ENCODE peak calls at places on chromosomes 4 and X, in five cellular contexts. J is K562, L is IMR-90, F is A549, A is H1. U is an unnamed sample.

GRCh38 chr4:72582853-72583252 is 13.8 kb upstream of the ADAMTS3 start:
- DNase-seq in J (no peak), L (no peak), F (no peak), A (no peak), U (no peak)

GRCh38 chr4:114078636-114079035 is 99.2 kb upstream of the ARSJ start:
- DNase-seq in J (no peak), L (peak; percentile 9), F (no peak), A (no peak), U (no peak)

GRCh38 chrX:45517090-45517973 is 316.7 kb upstream of the DIPK2B start:
- DNase-seq in J (no peak), L (peak; percentile 83), F (no peak), A (no peak), U (peak; percentile 16)

GRCh38 chr4:6001965-6002833 is 16.0 kb downstream of the C4orf50 start:
- DNase-seq in J (no peak), L (no peak), F (no peak), A (no peak), U (no peak)

GRCh38 chr4:3485011-3485881 is 22.1 kb downstream of the DOK7 start:
- DNase-seq in J (no peak), L (no peak), F (no peak), A (no peak), U (no peak)

GRCh38 chr4:7872264-7872771 is 67.3 kb downstream of the AFAP1 start:
- DNase-seq in J (no peak), L (peak; percentile 98), F (no peak), A (no peak), U (no peak)

GRCh38 chr4:176969011-176969410 is 176.3 kb upstream of the VEGFC start:
- DNase-seq in J (no peak), L (no peak), F (no peak), A (no peak), U (no peak)

GRCh38 chr4:2930821-2931764 is 32.1 kb downstream of the NOP14 start:
- DNase-seq in J (no peak), L (no peak), F (no peak), A (no peak), U (no peak)

GRCh38 chr4:84804126-84804525 is 162.4 kb downstream of the WDFY3 start:
- DNase-seq in J (no peak), L (peak; percentile 61), F (no peak), A (no peak), U (no peak)

GRCh38 chr4:104631000-104631399 is 136.3 kb upstream of the CXXC4 start:
- DNase-seq in J (no peak), L (no peak), F (no peak), A (no peak), U (no peak)

GRCh38 chr4:30726090-30726668 is 6.0 kb downstream of the PCDH7 start:
- DNase-seq in J (no peak), L (no peak), F (no peak), A (no peak), U (no peak)

GRCh38 chr4:185379326-185380295 is 16.1 kb downstream of the LRP2BP start:
- DNase-seq in J (no peak), L (no peak), F (no peak), A (no peak), U (no peak)

GRCh38 chr4:57424231-57424897 is 314.2 kb upstream of the IGFBP7 start:
- DNase-seq in J (no peak), L (peak; percentile 14), F (no peak), A (no peak), U (no peak)

GRCh38 chrX:106898462-106898861 is 4.7 kb downstream of the RIPPLY1 start:
- DNase-seq in J (peak; percentile 34), L (peak; percentile 53), F (peak; percentile 42), A (no peak), U (peak; percentile 80)

GRCh38 chr4:149901128-149901527 is 85.5 kb upstream of the IQCM start:
- DNase-seq in J (no peak), L (no peak), F (no peak), A (no peak), U (no peak)

GRCh38 chrX:115449742-115450141 is 111.2 kb upstream of the PLS3 start:
- DNase-seq in J (no peak), L (no peak), F (no peak), A (no peak), U (peak; percentile 39)

GRCh38 chrX:50073601-50074000 is 127.2 kb downstream of the AKAP4 start:
- DNase-seq in J (no peak), L (no peak), F (no peak), A (no peak), U (no peak)

GRCh38 chrX:38335382-38335781 is 8.1 kb upstream of the RPGR start:
- DNase-seq in J (no peak), L (no peak), F (no peak), A (no peak), U (no peak)

GRCh38 chr4:113028074-113028473 is 21.4 kb upstream of the ANK2 start:
- DNase-seq in J (no peak), L (no peak), F (no peak), A (no peak), U (no peak)

GRCh38 chrX:153334654-153335295 is 822 bp downstream of the ZNF275 start:
- DNase-seq in J (no peak), L (no peak), F (no peak), A (no peak), U (no peak)

GRCh38 chrX:119071381-119071780 is 1.4 kb upstream of the CT47C1 start:
- DNase-seq in J (no peak), L (no peak), F (no peak), A (no peak), U (no peak)

GRCh38 chrX:53251307-53251706 is 26.3 kb upstream of the KDM5C start:
- DNase-seq in J (no peak), L (peak; percentile 55), F (no peak), A (no peak), U (no peak)

GRCh38 chrX:69496143-69496542 is 8.0 kb upstream of the NALF2 start:
- DNase-seq in J (no peak), L (no peak), F (no peak), A (no peak), U (no peak)

GRCh38 chr4:8771666-8772065 is 100.0 kb downstream of the HMX1 start:
- DNase-seq in J (no peak), L (no peak), F (no peak), A (no peak), U (no peak)

GRCh38 chr4:111454961-111455360 is 690.3 kb upstream of the FAM241A start:
- DNase-seq in J (no peak), L (no peak), F (no peak), A (peak; percentile 23), U (peak; percentile 45)

GRCh38 chrX:16754019-16754418 is 32.2 kb upstream of the TXLNG start:
- DNase-seq in J (no peak), L (no peak), F (no peak), A (no peak), U (no peak)

GRCh38 chrX:150873616-150874015 is 24.9 kb downstream of the CD99L2 start:
- DNase-seq in J (no peak), L (peak; percentile 44), F (no peak), A (no peak), U (no peak)

GRCh38 chr4:104123021-104123420 is 371.7 kb downstream of the CXXC4 start:
- DNase-seq in J (no peak), L (no peak), F (no peak), A (no peak), U (no peak)

GRCh38 chrX:134821370-134821769 is 163.1 kb upstream of the PLAC1 start:
- DNase-seq in J (no peak), L (peak; percentile 73), F (no peak), A (no peak), U (no peak)

DNA sequence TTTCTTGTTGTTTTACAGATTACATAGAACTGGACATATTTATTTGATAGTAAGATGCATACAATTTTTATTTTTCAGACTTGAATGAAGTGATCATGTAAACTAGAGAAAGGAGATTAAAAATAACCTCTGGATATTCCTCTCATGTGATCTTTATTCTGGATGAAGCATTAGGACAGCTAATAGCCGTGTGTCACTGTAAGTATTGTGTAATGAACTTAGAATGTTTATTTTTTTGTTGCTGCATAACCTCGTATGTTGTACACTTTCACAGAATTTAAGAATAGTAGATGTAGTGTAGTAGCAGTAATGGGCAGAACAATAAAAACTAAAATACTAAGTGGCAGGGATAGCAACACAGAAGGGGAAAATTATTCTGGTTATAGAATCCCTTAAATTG is 2094.5 kb upstream of the TENM3 start:
- DNase-seq in J (no peak), L (peak; percentile 20), F (no peak), A (no peak), U (no peak)
- TF ChIP-seq MAFK in J (no peak), L (no peak), F (no peak), A (no peak), U (no peak)

GRCh38 chr4:132346016-132346415 is 803.1 kb upstream of the PCDH10 start:
- DNase-seq in J (no peak), L (no peak), F (no peak), A (no peak), U (no peak)

GRCh38 chr4:132344924-132345828 is 803.9 kb upstream of the PCDH10 start:
- DNase-seq in J (peak; percentile 61), L (no peak), F (no peak), A (no peak), U (no peak)
- TF ChIP-seq MAFK in J (no peak), L (no peak), F (no peak), A (no peak), U (no peak)

DNA sequence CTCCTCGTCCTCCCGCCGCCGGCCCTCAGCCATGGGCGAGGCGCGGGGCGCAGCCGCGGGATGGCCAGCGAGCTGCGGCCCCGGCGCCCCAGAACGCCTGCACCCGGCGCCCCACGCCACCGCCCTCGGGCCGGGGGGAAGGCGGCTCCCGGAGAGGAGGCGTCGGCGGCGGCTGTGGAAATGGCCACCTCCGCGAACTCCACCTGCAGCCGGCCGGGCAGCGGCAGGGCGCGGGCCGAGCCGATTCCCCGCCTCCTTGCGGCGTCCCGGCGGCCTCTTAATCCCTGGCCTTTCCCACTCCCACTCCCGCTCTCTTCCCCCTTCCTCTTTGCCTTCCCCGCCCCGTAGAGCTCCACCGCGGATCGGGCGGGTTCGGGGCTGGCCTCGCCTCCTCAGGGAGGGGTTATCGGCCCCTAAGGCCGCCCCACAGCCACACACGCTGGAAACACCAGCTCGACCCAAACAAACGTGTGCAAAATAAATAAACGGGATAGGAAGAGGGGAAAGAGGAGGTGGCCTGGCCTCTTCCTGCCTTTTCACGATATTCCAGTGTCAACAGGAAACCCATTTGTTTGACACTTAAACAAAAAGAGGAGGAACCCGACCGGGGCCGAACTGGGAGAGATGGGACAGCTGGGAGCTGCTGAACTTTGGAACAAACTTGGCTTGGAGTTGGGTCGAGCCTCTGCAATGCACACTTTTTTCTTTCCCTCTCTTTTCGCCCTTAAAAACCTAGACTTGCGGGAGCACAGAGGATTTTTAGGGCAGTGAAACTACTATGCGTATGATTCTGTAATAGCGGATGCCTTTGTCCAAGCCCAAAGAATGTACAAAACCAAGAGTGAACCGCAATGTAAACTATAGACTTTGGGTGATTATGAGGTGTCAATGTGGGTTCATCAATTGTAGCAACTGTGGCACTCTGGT is at the start of gene SH3D19:
- DNase-seq in J (peak; percentile 6), L (peak; percentile 19), F (peak; percentile 61), A (no peak), U (peak; percentile 99)
- TF ChIP-seq MAFK in J (no peak), L (no peak), F (no peak), A (no peak), U (no peak)

DNA sequence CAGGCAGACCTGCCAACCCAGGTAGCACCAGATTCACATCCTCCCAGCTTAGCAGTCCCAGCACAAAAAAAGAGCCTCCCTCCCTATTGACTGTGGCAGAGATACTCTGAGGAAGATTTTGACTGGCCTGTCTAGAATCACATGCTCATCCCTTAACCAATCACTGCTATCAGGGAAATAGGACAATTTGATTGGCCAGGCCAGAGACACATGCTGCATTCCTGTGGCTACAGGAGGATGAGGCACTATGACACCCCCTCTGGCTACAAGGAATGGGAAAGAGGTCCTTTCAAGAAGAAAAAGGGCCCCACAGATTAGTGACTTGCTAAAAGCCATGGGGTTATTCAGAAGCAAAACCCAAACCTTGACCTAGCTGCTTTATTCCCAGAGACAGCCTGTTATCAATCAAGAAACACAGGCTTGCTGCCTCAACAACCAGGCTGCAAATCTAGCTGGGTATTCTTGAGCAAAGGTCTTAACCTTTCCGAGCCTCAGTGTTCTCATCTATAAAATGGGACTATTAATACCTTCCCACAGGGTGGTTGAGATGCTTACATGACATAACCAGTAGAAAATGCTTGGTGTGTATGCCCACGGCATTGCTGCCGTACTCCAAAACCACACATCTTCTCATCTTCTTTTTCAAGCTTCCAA is 147.6 kb downstream of the BCOR start:
- DNase-seq in J (peak; percentile 48), L (peak; percentile 33), F (no peak), A (no peak), U (no peak)
- TF ChIP-seq MAFK in J (no peak), L (no peak), F (no peak), A (no peak), U (no peak)

U was measured in HepG2.